ENCODE peak calls at places on chromosomes 16 and 17, in six cellular contexts. O is HCT116, E is neural progenitor cell, C is SK-N-SH, F is MM.1S, Z is GM23338. H is an unnamed sample.
A peak's percentile ranks its signal among the peaks of the same experiment; 100 is the strongest.

GRCh38 chr16:4366016-4366415 is 5.6 kb upstream of the VASN start:
- DNase-seq in O (no peak), E (no peak), C (no peak), F (no peak), Z (no peak), H (no peak)

GRCh38 chr16:86949116-86949515 is 368.1 kb downstream of the C16orf95 start:
- DNase-seq in O (no peak), E (no peak), C (no peak), F (no peak), Z (no peak), H (no peak)

GRCh38 chr17:2068589-2069051 is 13.7 kb downstream of the HIC1 start:
- DNase-seq in O (no peak), E (no peak), C (peak; percentile 70), F (no peak), Z (no peak), H (peak; percentile 55)

GRCh38 chr16:4309833-4310266 is 6.0 kb upstream of the GLIS2 start:
- DNase-seq in O (peak; percentile 61), E (peak; percentile 87), C (no peak), F (peak; percentile 76), Z (peak; percentile 95), H (peak; percentile 84)

GRCh38 chr16:77285676-77286075 is 86.5 kb downstream of the SYCE1L start:
- DNase-seq in O (no peak), E (no peak), C (no peak), F (no peak), Z (no peak), H (no peak)

GRCh38 chr17:71084219-71084618 is 914.9 kb downstream of the KCNJ2 start:
- DNase-seq in O (peak; percentile 69), E (peak; percentile 71), C (peak; percentile 28), F (peak; percentile 29), Z (peak; percentile 86), H (peak; percentile 53)

GRCh38 chr16:8236816-8237215 is 353.5 kb downstream of the TMEM114 start:
- DNase-seq in O (no peak), E (no peak), C (no peak), F (no peak), Z (no peak), H (no peak)

GRCh38 chr17:4229627-4230026 is 34.2 kb downstream of the ANKFY1 start:
- DNase-seq in O (no peak), E (no peak), C (no peak), F (no peak), Z (no peak), H (peak; percentile 19)

GRCh38 chr16:73037845-73038570 is 9.9 kb downstream of the ZFHX3 start:
- DNase-seq in O (no peak), E (peak; percentile 45), C (peak; percentile 60), F (no peak), Z (no peak), H (no peak)

GRCh38 chr17:1217030-1217429 is 37.2 kb upstream of the ABR start:
- DNase-seq in O (no peak), E (peak; percentile 25), C (no peak), F (no peak), Z (no peak), H (no peak)

GRCh38 chr16:57253410-57253927 is 8.4 kb downstream of the ARL2BP start:
- DNase-seq in O (no peak), E (no peak), C (no peak), F (no peak), Z (no peak), H (no peak)

DNA sequence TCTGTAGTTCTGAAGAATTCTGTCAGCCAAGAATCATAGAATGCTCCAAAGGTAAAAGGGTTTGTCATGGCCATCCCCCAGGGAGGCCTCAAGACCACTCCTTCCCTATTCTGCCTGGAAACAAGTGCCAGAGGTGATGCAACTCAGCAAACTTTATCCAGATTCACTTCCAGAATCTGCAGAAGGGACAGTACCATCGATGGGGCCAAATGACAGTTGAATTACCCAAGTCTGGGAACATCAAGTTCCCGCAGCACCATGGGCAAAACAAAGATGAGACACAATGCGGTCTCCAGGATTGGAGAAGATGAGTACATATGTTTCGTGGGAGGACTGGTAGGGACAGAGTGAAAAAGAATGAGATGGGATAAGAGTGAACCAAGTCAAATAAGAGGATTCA is 13.7 kb upstream of the TAT start:
- DNase-seq in O (no peak), E (no peak), C (no peak), F (no peak), Z (no peak), H (no peak)
- TF ChIP-seq CTCF in O (no peak), E (no peak), C (no peak), F (no peak), Z (no peak), H (no peak)

GRCh38 chr17:80832266-80832676 is 159.4 kb upstream of the CHMP6 start:
- DNase-seq in O (no peak), E (peak; percentile 42), C (peak; percentile 89), F (no peak), Z (peak; percentile 71), H (peak; percentile 58)
- TF ChIP-seq EZH2phosphoT487 in O (no peak), E (no peak), C (no peak), F (no peak), Z (no peak), H (no peak)

DNA sequence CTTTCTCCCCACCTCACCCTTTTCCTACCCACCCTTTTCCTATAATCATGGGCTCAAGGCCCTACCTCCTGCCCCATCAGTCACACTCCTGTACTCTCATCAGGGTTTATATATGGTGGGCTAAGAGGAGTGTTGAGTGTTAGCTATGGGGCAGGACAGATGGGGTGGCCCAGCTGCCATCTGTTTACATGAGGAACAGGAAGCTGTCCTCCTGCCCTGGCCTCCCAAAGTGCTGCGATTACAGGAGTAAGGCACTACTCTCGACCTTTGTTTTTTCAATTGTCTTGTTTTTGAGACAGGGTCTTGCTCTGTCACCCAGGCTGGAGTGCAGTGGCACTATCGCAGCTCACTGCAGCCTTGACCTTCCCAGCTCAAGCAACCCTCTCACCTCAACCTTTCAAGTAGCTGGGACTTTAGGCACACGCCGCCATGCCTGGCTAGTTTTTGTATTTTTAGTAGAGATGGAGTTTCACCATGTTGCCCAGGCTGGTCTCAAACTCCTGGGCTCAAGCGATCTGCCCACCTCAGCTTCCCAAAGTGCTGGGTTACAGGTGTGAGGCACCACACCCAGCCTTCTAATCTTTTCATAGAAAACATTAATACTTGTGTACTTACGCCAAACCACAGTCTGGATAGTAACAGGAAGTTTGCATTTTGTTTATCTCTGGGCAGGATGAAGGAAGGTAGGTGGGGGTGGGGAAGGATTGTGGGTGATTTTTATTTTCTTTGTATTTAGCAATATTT is 1.6 kb downstream of the TRADD start:
- DNase-seq in O (no peak), E (no peak), C (no peak), F (peak; percentile 46), Z (no peak), H (no peak)
- TF ChIP-seq CTCF in O (no peak), E (no peak), C (no peak), F (no peak), Z (no peak), H (no peak)

DNA sequence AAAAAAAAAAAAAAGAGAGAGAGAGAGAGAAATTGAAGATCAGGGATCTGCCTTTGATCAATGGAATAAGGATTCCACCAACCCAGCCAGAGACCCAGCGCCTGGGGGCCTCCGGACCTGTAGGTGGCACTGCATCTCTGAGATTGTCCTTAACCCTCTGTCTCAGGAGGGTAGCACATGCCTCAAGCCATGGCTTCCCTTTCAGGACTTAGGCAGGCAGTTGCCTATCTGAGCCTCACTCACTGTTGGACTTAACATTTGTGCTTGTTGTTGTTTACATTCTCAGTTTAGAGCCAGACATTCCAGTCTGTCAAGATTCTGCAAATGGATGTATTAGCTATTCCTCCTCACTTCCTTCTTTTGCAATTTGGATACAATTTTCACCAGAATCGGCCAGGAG is 5.1 kb upstream of the SCNN1B start:
- DNase-seq in O (peak; percentile 31), E (peak; percentile 16), C (peak; percentile 55), F (peak; percentile 62), Z (peak; percentile 79), H (no peak)
- TF ChIP-seq EZH2phosphoT487 in O (no peak), E (no peak), C (no peak), F (no peak), Z (no peak), H (no peak)

GRCh38 chr16:68985268-68985667 is 120.2 kb upstream of the HAS3 start:
- DNase-seq in O (no peak), E (no peak), C (no peak), F (no peak), Z (no peak), H (no peak)

GRCh38 chr16:68981971-68982370 is 123.5 kb upstream of the HAS3 start:
- DNase-seq in O (no peak), E (no peak), C (no peak), F (no peak), Z (no peak), H (no peak)

GRCh38 chr16:68978303-68978954 is 127.0 kb upstream of the HAS3 start:
- DNase-seq in O (no peak), E (no peak), C (no peak), F (no peak), Z (no peak), H (no peak)

GRCh38 chr16:68984467-68984866 is 121.0 kb upstream of the HAS3 start:
- DNase-seq in O (no peak), E (no peak), C (no peak), F (no peak), Z (no peak), H (no peak)

DNA sequence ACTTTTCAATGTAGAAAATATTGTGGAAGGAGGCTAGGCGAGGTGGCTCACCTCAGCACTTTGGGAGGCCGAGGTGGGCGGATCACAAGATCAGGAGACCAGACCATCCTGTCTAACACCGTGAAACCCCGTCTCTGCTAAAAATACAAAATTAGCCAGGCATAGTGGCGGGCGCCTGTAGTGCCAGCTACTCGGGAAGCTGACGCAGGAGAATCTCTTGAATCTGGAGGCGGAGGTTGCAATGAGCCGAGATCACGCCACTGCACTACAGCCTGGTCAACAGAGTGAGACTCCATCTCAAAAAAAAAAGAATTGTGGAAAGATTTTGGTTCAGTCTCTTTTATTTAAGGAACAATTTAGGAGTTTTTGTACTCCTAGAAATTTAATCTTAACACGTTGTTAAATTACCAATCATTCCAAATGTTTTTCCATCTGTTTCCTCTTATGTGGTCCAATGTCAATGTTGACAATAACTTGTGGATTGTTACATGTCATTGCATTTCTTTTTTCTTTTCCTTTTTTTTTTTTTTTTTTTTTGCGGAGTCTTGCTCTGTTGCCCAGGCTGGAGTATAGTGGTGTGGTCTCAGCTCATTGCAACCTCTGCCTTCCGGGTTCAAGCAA is 124.6 kb upstream of the HAS3 start:
- DNase-seq in O (no peak), E (no peak), C (no peak), F (no peak), Z (no peak), H (no peak)
- TF ChIP-seq CTCF in O (no peak), E (no peak), C (no peak), F (no peak), Z (no peak), H (no peak)

GRCh38 chr17:47615766-47616424 is 33.8 kb upstream of the KPNB1 start:
- DNase-seq in O (peak; percentile 52), E (peak; percentile 69), C (peak; percentile 60), F (peak; percentile 52), Z (peak; percentile 77), H (peak; percentile 71)
- TF ChIP-seq EZH2phosphoT487 in O (no peak), E (no peak), C (no peak), F (no peak), Z (no peak), H (no peak)